ENCODE peak calls at places on chromosomes 12 and 14, in six cellular contexts. One of them, this sample, is unnamed.

GRCh38 chr12:98908866-98909265 is 263.8 kb downstream of the APAF1 start:
- DNase-seq in nucleus accumbens: no peak
- DNase-seq in heart left ventricle: no peak
- DNase-seq in K562: no peak
- DNase-seq in AG09319: no peak
- DNase-seq in CD4-positive, CD25-positive, alpha-beta regulatory T cell: no peak
- DNase-seq in this sample: no peak

GRCh38 chr12:9064815-9065606 is 50.7 kb downstream of the A2M start:
- DNase-seq in K562: no peak
- DNase-seq in heart left ventricle: peak; percentile 79
- DNase-seq in CD4-positive, CD25-positive, alpha-beta regulatory T cell: no peak
- DNase-seq in nucleus accumbens: peak; percentile 19
- DNase-seq in AG09319: no peak
- DNase-seq in this sample: no peak

GRCh38 chr12:105775351-105775750 is 363.4 kb downstream of the NUAK1 start:
- DNase-seq in K562: peak; percentile 1
- DNase-seq in nucleus accumbens: no peak
- DNase-seq in heart left ventricle: no peak
- DNase-seq in AG09319: no peak
- DNase-seq in CD4-positive, CD25-positive, alpha-beta regulatory T cell: no peak
- DNase-seq in this sample: no peak

GRCh38 chr14:36973806-36974442 is 198.5 kb downstream of the SLC25A21 start:
- DNase-seq in AG09319: peak; percentile 67
- DNase-seq in heart left ventricle: no peak
- DNase-seq in nucleus accumbens: no peak
- DNase-seq in K562: peak; percentile 25
- DNase-seq in CD4-positive, CD25-positive, alpha-beta regulatory T cell: no peak
- DNase-seq in this sample: no peak

GRCh38 chr12:24679135-24679534 is 269.8 kb downstream of the BCAT1 start:
- DNase-seq in nucleus accumbens: no peak
- DNase-seq in K562: no peak
- DNase-seq in AG09319: no peak
- DNase-seq in heart left ventricle: no peak
- DNase-seq in CD4-positive, CD25-positive, alpha-beta regulatory T cell: no peak
- DNase-seq in this sample: no peak

GRCh38 chr14:23307687-23308644 is 1.3 kb downstream of the BCL2L2 start:
- DNase-seq in AG09319: no peak
- DNase-seq in CD4-positive, CD25-positive, alpha-beta regulatory T cell: no peak
- DNase-seq in K562: no peak
- DNase-seq in heart left ventricle: no peak
- DNase-seq in nucleus accumbens: no peak
- DNase-seq in this sample: no peak

GRCh38 chr14:20848316-20848954 is 42.8 kb upstream of the RNASE3 start:
- DNase-seq in K562: peak; percentile 40
- DNase-seq in heart left ventricle: no peak
- DNase-seq in nucleus accumbens: no peak
- DNase-seq in AG09319: no peak
- DNase-seq in CD4-positive, CD25-positive, alpha-beta regulatory T cell: no peak
- DNase-seq in this sample: no peak

GRCh38 chr14:103427485-103428443 is 42.5 kb downstream of the MARK3 start:
- DNase-seq in AG09319: no peak
- DNase-seq in CD4-positive, CD25-positive, alpha-beta regulatory T cell: no peak
- DNase-seq in nucleus accumbens: no peak
- DNase-seq in heart left ventricle: no peak
- DNase-seq in K562: peak; percentile 92
- DNase-seq in this sample: no peak

GRCh38 chr12:39946361-39946948 is 159.4 kb downstream of the SLC2A13 start:
- DNase-seq in nucleus accumbens: no peak
- DNase-seq in CD4-positive, CD25-positive, alpha-beta regulatory T cell: no peak
- DNase-seq in K562: no peak
- DNase-seq in AG09319: no peak
- DNase-seq in heart left ventricle: no peak
- DNase-seq in this sample: no peak

GRCh38 chr12:124687695-124688301 is 120.4 kb upstream of the NCOR2 start:
- DNase-seq in AG09319: no peak
- DNase-seq in heart left ventricle: peak; percentile 61
- DNase-seq in K562: no peak
- DNase-seq in CD4-positive, CD25-positive, alpha-beta regulatory T cell: no peak
- DNase-seq in nucleus accumbens: peak; percentile 65
- DNase-seq in this sample: no peak

GRCh38 chr12:52436000-52436827 is 2.0 kb upstream of the KRT75 start:
- DNase-seq in K562: no peak
- DNase-seq in heart left ventricle: no peak
- DNase-seq in AG09319: no peak
- DNase-seq in CD4-positive, CD25-positive, alpha-beta regulatory T cell: no peak
- DNase-seq in nucleus accumbens: no peak
- DNase-seq in this sample: no peak

GRCh38 chr12:24421759-24422158 is 472.3 kb upstream of the SOX5 start:
- DNase-seq in heart left ventricle: no peak
- DNase-seq in AG09319: no peak
- DNase-seq in nucleus accumbens: no peak
- DNase-seq in CD4-positive, CD25-positive, alpha-beta regulatory T cell: no peak
- DNase-seq in K562: no peak
- DNase-seq in this sample: no peak

This sample was measured in cerebellar nuclear complex.